ENCODE peak calls at places on chromosomes 5 and 9, in four cellular contexts. One of them, this sample, is unnamed.

GRCh38 chr5:158843305-158843704 is 256.4 kb downstream of the EBF1 start:
- DNase-seq in heart left ventricle: no peak
- DNase-seq in prostate gland: no peak
- DNase-seq in tibial nerve: no peak
- DNase-seq in this sample: no peak

GRCh38 chr5:170522211-170523128 is 18.6 kb downstream of the KCNIP1 start:
- DNase-seq in tibial nerve: no peak
- DNase-seq in prostate gland: peak; percentile 85
- DNase-seq in heart left ventricle: no peak
- DNase-seq in this sample: peak; percentile 67

GRCh38 chr9:137031904-137032639 is at the start of gene FUT7:
- DNase-seq in tibial nerve: no peak
- DNase-seq in prostate gland: no peak
- DNase-seq in heart left ventricle: no peak
- DNase-seq in this sample: no peak

GRCh38 chr9:8224381-8224791 is 424.8 kb upstream of the DMAC1 start:
- DNase-seq in tibial nerve: no peak
- DNase-seq in heart left ventricle: no peak
- DNase-seq in prostate gland: no peak
- DNase-seq in this sample: no peak

GRCh38 chr5:74127377-74128338 is 501.7 kb downstream of the ARHGEF28 start:
- DNase-seq in tibial nerve: no peak
- DNase-seq in heart left ventricle: peak; percentile 29
- DNase-seq in prostate gland: peak; percentile 31
- DNase-seq in this sample: no peak

GRCh38 chr5:55960779-55961178 is 34.0 kb downstream of the IL6ST start:
- DNase-seq in heart left ventricle: no peak
- DNase-seq in tibial nerve: no peak
- DNase-seq in prostate gland: no peak
- DNase-seq in this sample: no peak

GRCh38 chr9:121316378-121316777 is 48.4 kb downstream of the GSN start:
- DNase-seq in prostate gland: no peak
- DNase-seq in tibial nerve: no peak
- DNase-seq in heart left ventricle: no peak
- DNase-seq in this sample: no peak

GRCh38 chr5:5971227-5971626 is 407.1 kb downstream of the MED10 start:
- DNase-seq in heart left ventricle: no peak
- DNase-seq in tibial nerve: no peak
- DNase-seq in prostate gland: no peak
- DNase-seq in this sample: no peak

GRCh38 chr5:132313378-132313777 is 19.2 kb downstream of the SLC22A4 start:
- DNase-seq in prostate gland: no peak
- DNase-seq in tibial nerve: no peak
- DNase-seq in heart left ventricle: no peak
- DNase-seq in this sample: no peak

GRCh38 chr5:141050622-141051525 is at the start of gene PCDHB1:
- DNase-seq in tibial nerve: no peak
- DNase-seq in heart left ventricle: no peak
- DNase-seq in prostate gland: no peak
- DNase-seq in this sample: peak; percentile 32

DNA sequence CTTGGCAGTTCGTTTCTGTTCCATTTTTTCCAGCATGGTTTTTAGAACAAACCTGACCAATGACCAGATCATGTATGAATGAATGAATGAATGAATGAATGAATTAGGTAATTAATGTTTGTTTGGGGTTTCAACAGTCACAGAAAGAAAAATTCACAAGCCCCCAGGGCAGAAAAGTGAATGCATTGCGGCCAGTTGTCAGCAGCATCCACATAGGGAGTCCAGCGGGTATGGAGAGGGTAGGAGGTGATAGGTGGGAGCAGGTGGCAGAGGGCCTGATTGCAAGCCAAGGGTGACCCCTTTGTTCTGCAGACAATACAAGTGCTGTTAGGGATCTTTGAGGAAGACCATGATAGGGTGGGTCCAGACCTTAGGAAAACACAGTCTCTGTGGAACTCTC is 49.7 kb upstream of the SAP30L start:
- DNase-seq in prostate gland: no peak
- DNase-seq in tibial nerve: no peak
- DNase-seq in heart left ventricle: no peak
- DNase-seq in this sample: no peak
- TF ChIP-seq CTCF in prostate gland: no peak
- TF ChIP-seq CTCF in tibial nerve: no peak
- TF ChIP-seq CTCF in heart left ventricle: no peak
- TF ChIP-seq CTCF in this sample: no peak

GRCh38 chr5:148857474-148857873 is 31.1 kb downstream of the ADRB2 start:
- DNase-seq in prostate gland: no peak
- DNase-seq in heart left ventricle: no peak
- DNase-seq in tibial nerve: no peak
- DNase-seq in this sample: no peak

GRCh38 chr5:148856424-148856823 is 30.0 kb downstream of the ADRB2 start:
- DNase-seq in prostate gland: no peak
- DNase-seq in tibial nerve: no peak
- DNase-seq in heart left ventricle: no peak
- DNase-seq in this sample: no peak

GRCh38 chr5:148860599-148860998 is 34.2 kb downstream of the ADRB2 start:
- DNase-seq in heart left ventricle: no peak
- DNase-seq in tibial nerve: no peak
- DNase-seq in prostate gland: no peak
- DNase-seq in this sample: no peak

GRCh38 chr5:148858106-148858505 is 31.7 kb downstream of the ADRB2 start:
- DNase-seq in heart left ventricle: no peak
- DNase-seq in prostate gland: no peak
- DNase-seq in tibial nerve: no peak
- DNase-seq in this sample: no peak

DNA sequence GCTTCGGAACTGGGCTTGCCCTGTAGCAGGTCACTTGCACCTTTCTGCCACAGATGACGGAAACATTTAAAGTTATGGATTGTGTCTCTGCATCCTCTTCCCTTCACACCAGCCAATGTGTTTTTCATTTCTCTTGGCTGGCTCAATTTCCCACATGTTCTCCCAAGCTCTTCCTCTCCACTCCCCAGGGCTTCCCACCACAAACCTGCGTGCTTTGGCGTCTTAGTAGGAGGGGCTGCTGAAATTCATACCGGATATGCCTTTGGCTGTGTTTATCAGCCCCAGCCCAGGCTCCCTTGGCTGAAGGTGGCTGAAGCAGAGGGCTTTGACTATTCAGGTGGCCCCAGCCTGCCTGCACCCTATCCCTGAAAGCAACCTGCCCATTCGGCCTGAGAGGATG is 32.1 kb downstream of the ADRB2 start:
- DNase-seq in tibial nerve: no peak
- DNase-seq in prostate gland: no peak
- DNase-seq in heart left ventricle: peak; percentile 51
- DNase-seq in this sample: no peak
- H3K4me1 ChIP-seq in tibial nerve: no peaks in the 10 kb centered on the region
- H3K4me1 ChIP-seq in prostate gland: no peaks in the 10 kb centered on the region
- H3K4me1 ChIP-seq in heart left ventricle: peaks cover 40% of the 10 kb centered on the region
- H3K4me1 ChIP-seq in this sample: no peaks in the 10 kb centered on the region

GRCh38 chr9:98056403-98057094 is at the start of gene NANS:
- DNase-seq in heart left ventricle: peak; percentile 94
- DNase-seq in tibial nerve: peak; percentile 89
- DNase-seq in prostate gland: peak; percentile 95
- DNase-seq in this sample: peak; percentile 94
- TF ChIP-seq POLR2A in heart left ventricle: peak; percentile 97
- TF ChIP-seq POLR2A in tibial nerve: peak; percentile 98
- TF ChIP-seq POLR2A in prostate gland: peak; percentile 99
- TF ChIP-seq POLR2A in this sample: peak; percentile 97

GRCh38 chr9:37550781-37551180 is 25.4 kb downstream of the FBXO10 start:
- DNase-seq in tibial nerve: no peak
- DNase-seq in heart left ventricle: no peak
- DNase-seq in prostate gland: no peak
- DNase-seq in this sample: no peak
- TF ChIP-seq CTCF in tibial nerve: no peak
- TF ChIP-seq CTCF in heart left ventricle: no peak
- TF ChIP-seq CTCF in prostate gland: no peak
- TF ChIP-seq CTCF in this sample: no peak

DNA sequence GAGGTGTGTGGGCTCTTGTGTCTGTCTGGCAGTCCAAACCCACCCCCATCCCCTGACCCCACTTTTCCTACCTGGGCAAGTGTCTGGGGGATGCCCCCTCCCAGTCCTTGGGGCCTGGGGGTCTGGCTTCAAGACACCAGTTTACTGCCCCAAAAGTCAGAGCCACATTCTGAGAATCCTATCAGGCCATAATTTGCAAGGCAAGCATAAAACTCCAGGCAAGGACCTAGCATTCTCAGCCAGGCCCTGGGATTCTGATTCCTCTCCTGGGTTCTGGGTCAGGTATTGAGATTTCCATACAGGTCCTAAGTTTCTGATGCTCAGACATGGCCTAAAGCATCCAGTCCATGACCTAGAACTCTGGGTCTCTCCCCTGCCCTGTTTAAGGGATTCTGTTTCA is 33.3 kb downstream of the CXXC5 start:
- DNase-seq in prostate gland: no peak
- DNase-seq in tibial nerve: no peak
- DNase-seq in heart left ventricle: no peak
- DNase-seq in this sample: no peak
- H3K4me1 ChIP-seq in prostate gland: no peaks in the 10 kb centered on the region
- H3K4me1 ChIP-seq in tibial nerve: peaks cover 43% of the 10 kb centered on the region
- H3K4me1 ChIP-seq in heart left ventricle: peaks cover 68% of the 10 kb centered on the region
- H3K4me1 ChIP-seq in this sample: peaks cover 59% of the 10 kb centered on the region

GRCh38 chr5:177310332-177310731 is 1.4 kb downstream of the MXD3 start:
- DNase-seq in heart left ventricle: peak; percentile 25
- DNase-seq in tibial nerve: no peak
- DNase-seq in prostate gland: no peak
- DNase-seq in this sample: no peak

GRCh38 chr5:177311361-177311722 is 356 bp downstream of the MXD3 start:
- DNase-seq in heart left ventricle: no peak
- DNase-seq in prostate gland: no peak
- DNase-seq in tibial nerve: no peak
- DNase-seq in this sample: no peak

GRCh38 chr5:177310757-177311173 is 933 bp downstream of the MXD3 start:
- DNase-seq in prostate gland: no peak
- DNase-seq in heart left ventricle: peak; percentile 38
- DNase-seq in tibial nerve: no peak
- DNase-seq in this sample: no peak

GRCh38 chr5:177312649-177313181 is 1.0 kb upstream of the MXD3 start:
- DNase-seq in prostate gland: no peak
- DNase-seq in tibial nerve: no peak
- DNase-seq in heart left ventricle: no peak
- DNase-seq in this sample: no peak

DNA sequence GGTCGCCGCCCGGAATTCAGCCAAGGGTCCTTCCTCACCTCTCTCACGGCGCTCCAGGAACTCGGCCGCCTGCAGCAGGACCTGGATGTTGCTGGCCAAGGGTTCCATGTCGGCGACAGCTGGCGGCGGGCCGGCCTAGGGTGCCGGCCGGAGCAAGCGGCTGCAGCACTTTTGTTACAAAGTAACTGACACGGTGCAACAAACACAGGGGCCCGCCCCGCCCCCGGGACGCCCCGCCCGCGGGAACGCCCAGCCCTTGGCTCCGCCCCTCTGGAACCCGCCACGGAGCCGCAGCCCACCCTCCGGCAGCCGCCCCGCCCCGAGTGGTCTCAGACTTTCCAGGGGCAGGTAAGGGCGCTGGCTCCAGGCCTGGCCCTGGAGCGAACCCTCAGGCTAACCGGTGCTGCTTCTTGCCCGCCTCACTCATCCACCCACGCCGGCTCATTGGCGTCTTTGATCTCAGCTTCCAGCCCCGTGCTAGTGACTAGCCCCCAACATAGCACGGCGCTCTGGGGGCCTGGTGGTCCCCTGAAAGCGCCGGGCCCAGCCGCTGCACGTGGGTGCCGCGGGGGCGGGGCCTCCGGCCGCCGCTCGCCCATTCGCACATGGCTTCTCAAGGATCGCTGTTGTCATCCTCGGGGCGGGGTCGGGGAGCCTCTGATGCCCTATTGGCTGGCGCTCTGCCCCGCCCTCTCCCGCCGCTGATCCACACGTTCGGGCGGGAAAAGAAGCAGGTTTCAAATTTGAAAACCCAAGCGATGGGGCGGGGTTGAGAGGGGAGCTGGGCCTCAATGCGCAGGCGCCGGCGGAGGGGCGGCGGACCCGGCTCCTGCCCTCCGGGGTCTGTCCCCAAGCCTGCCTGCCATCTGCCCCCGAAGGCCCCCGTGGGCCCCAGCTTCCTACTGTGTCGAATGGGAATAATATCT is at the start of gene MXD3:
- DNase-seq in heart left ventricle: peak; percentile 97
- DNase-seq in tibial nerve: peak; percentile 97
- DNase-seq in prostate gland: peak; percentile 96
- DNase-seq in this sample: peak; percentile 97
- TF ChIP-seq POLR2A in heart left ventricle: no peak
- TF ChIP-seq POLR2A in tibial nerve: no peak
- TF ChIP-seq POLR2A in prostate gland: no peak
- TF ChIP-seq POLR2A in this sample: no peak

GRCh38 chr9:34370970-34371880 is 5.5 kb downstream of the MYORG start:
- DNase-seq in heart left ventricle: no peak
- DNase-seq in prostate gland: no peak
- DNase-seq in tibial nerve: no peak
- DNase-seq in this sample: no peak

GRCh38 chr9:34374339-34374738 is 2.4 kb downstream of the MYORG start:
- DNase-seq in tibial nerve: no peak
- DNase-seq in prostate gland: no peak
- DNase-seq in heart left ventricle: no peak
- DNase-seq in this sample: no peak

GRCh38 chr9:34373749-34374148 is 2.9 kb downstream of the MYORG start:
- DNase-seq in prostate gland: no peak
- DNase-seq in tibial nerve: no peak
- DNase-seq in heart left ventricle: no peak
- DNase-seq in this sample: no peak

GRCh38 chr9:34371886-34372597 is 4.7 kb downstream of the MYORG start:
- DNase-seq in prostate gland: no peak
- DNase-seq in tibial nerve: no peak
- DNase-seq in heart left ventricle: no peak
- DNase-seq in this sample: no peak

GRCh38 chr9:34372598-34373011 is 4.1 kb downstream of the MYORG start:
- DNase-seq in tibial nerve: no peak
- DNase-seq in heart left ventricle: no peak
- DNase-seq in prostate gland: no peak
- DNase-seq in this sample: peak; percentile 34
- TF ChIP-seq CTCF in tibial nerve: no peak
- TF ChIP-seq CTCF in heart left ventricle: no peak
- TF ChIP-seq CTCF in prostate gland: no peak
- TF ChIP-seq CTCF in this sample: no peak

GRCh38 chr9:129702563-129702962 is 37.1 kb downstream of the PRRX2 start:
- DNase-seq in tibial nerve: peak; percentile 52
- DNase-seq in prostate gland: peak; percentile 22
- DNase-seq in heart left ventricle: no peak
- DNase-seq in this sample: peak; percentile 8
- H3K4me1 ChIP-seq in tibial nerve: no peaks in the 10 kb centered on the region
- H3K4me1 ChIP-seq in prostate gland: no peaks in the 10 kb centered on the region
- H3K4me1 ChIP-seq in heart left ventricle: peaks cover 8% of the 10 kb centered on the region
- H3K4me1 ChIP-seq in this sample: peaks cover 4% of the 10 kb centered on the region